ENCODE peak calls at places on chromosomes 3 and 15, in eight cellular contexts. L is GM12878; W is activated CD8-positive, alpha-beta T cell treated with anti-CD3 and anti-CD28 coated beads for 36 hours; E is dorsolateral prefrontal cortex; J is neural progenitor cell; B is endothelial cell of umbilical vein; K is fibroblast of pulmonary artery; I is LNCaP clone FGC. S is an unnamed sample.

GRCh38 chr3:13598926-13599886 is 50.3 kb downstream of the FBLN2 start:
- DNase-seq in L (no peak), W (no peak), E (no peak), J (no peak), B (no peak), K (peak), I (no peak), S (no peak)

GRCh38 chr3:56691165-56692000 is 8.3 kb upstream of the TASOR start:
- DNase-seq in L (no peak), W (no peak), E (no peak), J (no peak), B (no peak), K (peak), I (no peak), S (no peak)

GRCh38 chr3:58419782-58420512 is 13.7 kb downstream of the PDHB start:
- DNase-seq in L (peak), W (no peak), E (no peak), J (no peak), B (no peak), K (peak), I (no peak), S (no peak)

GRCh38 chr3:176430244-176430893 is 766.9 kb downstream of the TBL1XR1 start:
- DNase-seq in L (no peak), W (peak), E (no peak), J (peak), B (peak), K (peak), I (peak), S (no peak)

GRCh38 chr15:73284073-73284472 is 84.7 kb downstream of the HCN4 start:
- DNase-seq in L (no peak), W (no peak), E (no peak), J (no peak), B (peak), K (peak), I (no peak), S (no peak)

GRCh38 chr15:39801641-39802309 is 19.1 kb upstream of the FSIP1 start:
- DNase-seq in L (no peak), W (peak), E (peak), J (peak), B (peak), K (peak), I (no peak), S (no peak)

GRCh38 chr15:51621917-51622268 is 678 bp downstream of the DMXL2 start:
- DNase-seq in L (no peak), W (peak), E (peak), J (peak), B (peak), K (peak), I (no peak), S (no peak)

GRCh38 chr15:61621146-61621545 is 392.0 kb upstream of the RORA start:
- DNase-seq in L (no peak), W (peak), E (no peak), J (peak), B (peak), K (peak), I (no peak), S (no peak)

GRCh38 chr3:122186372-122186771 is 2.9 kb downstream of the CASR start:
- DNase-seq in L (no peak), W (no peak), E (no peak), J (no peak), B (no peak), K (no peak), I (peak), S (no peak)

GRCh38 chr3:150521458-150521857 is 24.8 kb downstream of the SERP1 start:
- DNase-seq in L (no peak), W (no peak), E (no peak), J (peak), B (no peak), K (no peak), I (no peak), S (no peak)

GRCh38 chr3:10747341-10747740 is 68.7 kb upstream of the SLC6A11 start:
- DNase-seq in L (no peak), W (no peak), E (no peak), J (no peak), B (no peak), K (no peak), I (no peak), S (no peak)

GRCh38 chr3:128438488-128439072 is 28.1 kb downstream of the DNAJB8 start:
- DNase-seq in L (no peak), W (no peak), E (no peak), J (peak), B (no peak), K (no peak), I (no peak), S (no peak)

GRCh38 chr3:102471001-102471400 is 36.2 kb downstream of the ZPLD1 start:
- DNase-seq in L (no peak), W (no peak), E (no peak), J (peak), B (no peak), K (no peak), I (no peak), S (no peak)

GRCh38 chr3:134897391-134898131 is 102.5 kb downstream of the EPHB1 start:
- DNase-seq in L (no peak), W (no peak), E (no peak), J (no peak), B (no peak), K (no peak), I (no peak), S (no peak)

GRCh38 chr3:110928016-110928662 is 143.5 kb upstream of the NECTIN3 start:
- DNase-seq in L (no peak), W (no peak), E (no peak), J (no peak), B (no peak), K (no peak), I (peak), S (no peak)

GRCh38 chr3:58487140-58487886 is 4.6 kb upstream of the KCTD6 start:
- DNase-seq in L (no peak), W (no peak), E (no peak), J (no peak), B (no peak), K (peak), I (no peak), S (no peak)

GRCh38 chr15:36797128-36797527 is 217.7 kb downstream of the CDIN1 start:
- DNase-seq in L (no peak), W (no peak), E (no peak), J (no peak), B (no peak), K (no peak), I (peak), S (no peak)

GRCh38 chr15:36790891-36791290 is 211.5 kb downstream of the CDIN1 start:
- DNase-seq in L (no peak), W (no peak), E (no peak), J (no peak), B (peak), K (no peak), I (no peak), S (no peak)

GRCh38 chr15:36791849-36792618 is 212.6 kb downstream of the CDIN1 start:
- DNase-seq in L (no peak), W (no peak), E (no peak), J (no peak), B (no peak), K (no peak), I (no peak), S (no peak)

GRCh38 chr15:36796161-36796560 is 216.7 kb downstream of the CDIN1 start:
- DNase-seq in L (no peak), W (no peak), E (no peak), J (no peak), B (no peak), K (no peak), I (no peak), S (no peak)

DNA sequence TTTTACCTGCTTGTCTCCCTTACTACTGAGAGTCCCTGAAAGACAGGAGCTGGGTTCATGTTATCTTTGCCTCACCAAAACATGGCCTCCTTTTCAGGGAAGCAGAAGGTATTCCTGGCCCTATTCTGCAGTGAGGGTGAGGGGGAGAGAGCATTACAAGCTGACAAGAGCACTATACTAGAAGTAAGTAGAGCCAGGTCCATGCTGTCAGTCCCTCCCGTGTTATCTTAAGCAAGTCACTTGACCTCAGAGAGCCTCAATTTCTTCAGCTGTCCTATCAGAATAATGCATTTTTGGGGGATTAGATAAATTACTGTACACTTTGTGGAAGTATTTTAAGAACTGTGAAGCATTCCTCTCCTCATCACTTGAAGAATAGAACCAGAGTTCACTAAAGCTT is 213.8 kb downstream of the CDIN1 start:
- DNase-seq in L (no peak), W (no peak), E (no peak), J (no peak), B (no peak), K (no peak), I (no peak), S (no peak)
- TF ChIP-seq CTCF in L (no peak), W (no peak), E (no peak), J (no peak), B (no peak), K (no peak), I (no peak), S (no peak)

DNA sequence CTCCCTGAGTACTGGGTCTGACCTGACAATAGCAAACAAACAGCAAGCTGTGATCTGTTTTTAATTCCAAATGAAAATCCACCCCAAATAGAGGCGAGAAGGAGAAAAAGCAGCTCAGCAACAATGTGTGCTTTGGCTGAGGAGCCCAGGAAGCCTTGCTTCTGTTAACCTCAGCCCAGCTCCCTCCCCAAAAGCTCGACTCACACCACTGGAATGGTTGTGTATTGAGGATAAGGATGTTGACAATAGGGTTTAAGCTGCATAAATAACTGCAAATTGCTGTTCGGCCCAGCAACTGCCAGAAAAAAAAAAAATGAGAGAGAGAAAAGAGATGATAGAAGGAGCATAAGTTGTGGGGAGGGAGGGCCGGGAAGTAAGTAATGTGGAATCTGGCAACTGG is 104.0 kb upstream of the TBC1D5 start:
- DNase-seq in L (no peak), W (no peak), E (no peak), J (peak), B (no peak), K (no peak), I (no peak), S (no peak)
- TF ChIP-seq CTCF in L (no peak), W (no peak), E (no peak), J (no peak), B (no peak), K (no peak), I (no peak), S (no peak)

GRCh38 chr3:65785065-65785645 is 253.6 kb downstream of the MAGI1 start:
- DNase-seq in L (no peak), W (peak), E (peak), J (peak), B (peak), K (peak), I (peak), S (no peak)
- TF ChIP-seq CTCF in L (peak), W (peak), E (peak), J (peak), B (peak), K (peak), I (peak), S (peak)

GRCh38 chr15:85047271-85047948 is 65.8 kb downstream of the PDE8A start:
- DNase-seq in L (no peak), W (peak), E (no peak), J (no peak), B (peak), K (peak), I (no peak), S (peak)
- TF ChIP-seq CTCF in L (no peak), W (no peak), E (no peak), J (no peak), B (no peak), K (no peak), I (no peak), S (no peak)

GRCh38 chr3:113092746-113093145 is 102.0 kb downstream of the GTPBP8 start:
- DNase-seq in L (no peak), W (no peak), E (no peak), J (no peak), B (no peak), K (no peak), I (no peak), S (no peak)

GRCh38 chr3:113094514-113094913 is 103.7 kb downstream of the GTPBP8 start:
- DNase-seq in L (no peak), W (no peak), E (no peak), J (peak), B (no peak), K (no peak), I (no peak), S (no peak)

GRCh38 chr3:113097821-113098516 is 107.2 kb downstream of the GTPBP8 start:
- DNase-seq in L (no peak), W (no peak), E (no peak), J (no peak), B (no peak), K (peak), I (no peak), S (no peak)

GRCh38 chr3:113100063-113100462 is 109.3 kb downstream of the GTPBP8 start:
- DNase-seq in L (no peak), W (no peak), E (no peak), J (no peak), B (no peak), K (no peak), I (no peak), S (no peak)

GRCh38 chr3:113096158-113096893 is 105.5 kb downstream of the GTPBP8 start:
- DNase-seq in L (no peak), W (no peak), E (no peak), J (peak), B (no peak), K (no peak), I (no peak), S (no peak)
- TF ChIP-seq CTCF in L (no peak), W (no peak), E (no peak), J (peak), B (no peak), K (no peak), I (no peak), S (no peak)

GRCh38 chr15:75038948-75039533 is 15.7 kb downstream of the PPCDC start:
- DNase-seq in L (no peak), W (no peak), E (no peak), J (no peak), B (no peak), K (no peak), I (no peak), S (no peak)

GRCh38 chr15:75045332-75046015 is 22.1 kb downstream of the PPCDC start:
- DNase-seq in L (peak), W (no peak), E (no peak), J (no peak), B (no peak), K (no peak), I (no peak), S (no peak)

GRCh38 chr15:75042730-75043508 is 19.5 kb downstream of the PPCDC start:
- DNase-seq in L (peak), W (peak), E (no peak), J (peak), B (peak), K (peak), I (no peak), S (no peak)

GRCh38 chr15:75044258-75044878 is 21.0 kb downstream of the PPCDC start:
- DNase-seq in L (no peak), W (no peak), E (no peak), J (no peak), B (no peak), K (no peak), I (no peak), S (no peak)

DNA sequence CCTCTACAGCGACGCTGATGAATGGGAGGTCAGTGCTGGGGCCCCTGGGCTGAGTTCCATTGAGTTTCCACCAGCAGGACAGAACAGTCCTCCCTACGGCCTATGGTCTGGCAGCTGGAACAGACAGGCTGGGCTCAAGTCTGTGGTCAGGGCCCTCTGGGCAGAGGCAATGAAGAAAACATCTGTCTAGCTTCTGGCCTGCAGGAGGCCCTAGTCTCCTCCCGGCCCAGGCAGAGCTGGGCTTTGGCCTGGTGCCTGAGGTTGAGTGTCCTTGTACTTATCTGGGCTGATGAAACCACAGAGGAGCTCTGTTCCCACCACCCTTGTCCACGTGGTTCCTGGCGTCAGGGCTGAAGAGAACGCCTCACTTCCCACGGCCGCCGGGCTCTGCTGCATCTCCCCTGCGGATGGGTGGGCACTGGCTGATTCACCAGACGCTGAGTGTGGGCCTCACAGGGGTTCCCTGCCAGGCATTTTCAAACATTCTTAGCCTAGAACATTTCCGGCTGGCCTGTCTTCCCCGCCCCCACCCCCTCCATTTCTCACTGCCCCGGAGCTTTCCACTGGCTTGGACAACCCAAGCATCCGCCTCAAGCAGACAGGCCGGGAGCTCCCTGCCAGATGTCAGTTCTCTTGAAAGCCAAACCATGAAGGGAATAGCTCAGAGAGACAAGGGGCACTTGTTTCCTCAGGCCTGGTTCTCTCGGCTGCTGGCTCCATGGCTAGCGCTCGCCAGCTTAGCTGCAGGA is 20.3 kb downstream of the PPCDC start:
- DNase-seq in L (peak), W (no peak), E (peak), J (no peak), B (peak), K (peak), I (no peak), S (peak)
- TF ChIP-seq CTCF in L (peak), W (no peak), E (peak), J (no peak), B (peak), K (peak), I (no peak), S (no peak)

GRCh38 chr3:194268659-194269487 is 82.3 kb downstream of the CPN2 start:
- DNase-seq in L (no peak), W (no peak), E (no peak), J (no peak), B (no peak), K (no peak), I (no peak), S (no peak)

GRCh38 chr3:194271459-194272035 is 79.6 kb downstream of the CPN2 start:
- DNase-seq in L (no peak), W (no peak), E (no peak), J (no peak), B (peak), K (no peak), I (no peak), S (no peak)

GRCh38 chr3:194267744-194268658 is 83.1 kb downstream of the CPN2 start:
- DNase-seq in L (no peak), W (no peak), E (no peak), J (no peak), B (no peak), K (peak), I (no peak), S (no peak)

GRCh38 chr3:194270627-194271458 is 80.3 kb downstream of the CPN2 start:
- DNase-seq in L (no peak), W (no peak), E (peak), J (peak), B (peak), K (peak), I (peak), S (peak)

GRCh38 chr3:194269610-194270145 is 81.5 kb downstream of the CPN2 start:
- DNase-seq in L (no peak), W (no peak), E (no peak), J (peak), B (peak), K (peak), I (no peak), S (peak)
- TF ChIP-seq CTCF in L (no peak), W (no peak), E (peak), J (peak), B (peak), K (peak), I (no peak), S (no peak)

S was measured in gastrocnemius medialis.